ENCODE peak calls at places on chromosomes 11 and 22, in seven cellular contexts. H is IMR-90, V is heart right ventricle, N is progenitor cell of endocrine pancreas, A is A549, E is neural crest cell, L is epithelial cell of esophagus. G is an unnamed sample.

GRCh38 chr11:10770626-10771254 is 19.7 kb downstream of the CTR9 start:
- DNase-seq in H (peak; percentile 55), V (peak; percentile 67), N (peak; percentile 21), A (peak; percentile 60), E (peak; percentile 39), L (peak; percentile 51), G (peak; percentile 71)

GRCh38 chr11:113675003-113675471 is 31.1 kb downstream of the TMPRSS5 start:
- DNase-seq in H (peak; percentile 88), V (no peak), N (no peak), A (no peak), E (no peak), L (peak; percentile 54), G (no peak)

GRCh38 chr11:1749787-1750351 is 526 bp downstream of the IFITM10 start:
- DNase-seq in H (peak; percentile 78), V (no peak), N (no peak), A (no peak), E (no peak), L (peak; percentile 75), G (no peak)

GRCh38 chr22:42308887-42309468 is 38.5 kb upstream of the TCF20 start:
- DNase-seq in H (no peak), V (no peak), N (no peak), A (no peak), E (no peak), L (no peak), G (no peak)

GRCh38 chr11:26227311-26227710 is 104.6 kb upstream of the ANO3 start:
- DNase-seq in H (peak; percentile 94), V (no peak), N (no peak), A (peak; percentile 43), E (no peak), L (peak; percentile 92), G (no peak)

GRCh38 chr11:92776676-92777075 is 192.8 kb upstream of the MTNR1B start:
- DNase-seq in H (no peak), V (peak; percentile 26), N (no peak), A (no peak), E (no peak), L (no peak), G (no peak)

GRCh38 chr11:94751806-94752205 is 16.4 kb upstream of the AMOTL1 start:
- DNase-seq in H (no peak), V (no peak), N (no peak), A (no peak), E (no peak), L (no peak), G (no peak)

GRCh38 chr11:73582636-73583035 is 15.3 kb downstream of the FAM168A start:
- DNase-seq in H (no peak), V (no peak), N (no peak), A (no peak), E (no peak), L (no peak), G (no peak)

GRCh38 chr11:60910711-60911366 is 3.1 kb upstream of the TMEM109 start:
- DNase-seq in H (no peak), V (no peak), N (no peak), A (no peak), E (no peak), L (no peak), G (no peak)

GRCh38 chr11:86035920-86036319 is 33.0 kb downstream of the PICALM start:
- DNase-seq in H (no peak), V (no peak), N (no peak), A (no peak), E (no peak), L (no peak), G (no peak)

GRCh38 chr11:117830072-117830471 is 5.5 kb upstream of the FXYD2 start:
- DNase-seq in H (no peak), V (peak; percentile 7), N (no peak), A (no peak), E (no peak), L (no peak), G (peak; percentile 12)

GRCh38 chr11:78773503-78773902 is 198.8 kb upstream of the NARS2 start:
- DNase-seq in H (no peak), V (no peak), N (no peak), A (no peak), E (no peak), L (no peak), G (no peak)

GRCh38 chr22:31062566-31063230 is 18.4 kb upstream of the SMTN start:
- DNase-seq in H (no peak), V (no peak), N (no peak), A (no peak), E (no peak), L (peak; percentile 93), G (no peak)

GRCh38 chr11:18853086-18853720 is 61.6 kb upstream of the PTPN5 start:
- DNase-seq in H (peak; percentile 19), V (no peak), N (peak; percentile 12), A (peak; percentile 57), E (no peak), L (peak; percentile 70), G (no peak)

GRCh38 chr22:35155403-35156025 is 89.6 kb downstream of the ISX start:
- DNase-seq in H (no peak), V (no peak), N (no peak), A (no peak), E (no peak), L (no peak), G (no peak)
- TF ChIP-seq CTCF in H (peak; percentile 8), V (no peak), N (no peak), A (no peak), E (no peak), L (no peak), G (peak; percentile 18)

GRCh38 chr11:124760806-124761205 is 1.3 kb downstream of the ESAM start:
- DNase-seq in H (no peak), V (no peak), N (no peak), A (no peak), E (no peak), L (no peak), G (no peak)

GRCh38 chr11:124762624-124763155 is 600 bp upstream of the ESAM start:
- DNase-seq in H (no peak), V (no peak), N (no peak), A (peak; percentile 14), E (no peak), L (no peak), G (peak; percentile 26)

GRCh38 chr11:124760205-124760652 is 1.9 kb downstream of the ESAM start:
- DNase-seq in H (no peak), V (peak; percentile 56), N (no peak), A (no peak), E (no peak), L (no peak), G (peak; percentile 24)

GRCh38 chr11:124762077-124762623 is at the start of gene ESAM:
- DNase-seq in H (no peak), V (peak; percentile 67), N (no peak), A (peak; percentile 17), E (no peak), L (no peak), G (peak; percentile 46)

DNA sequence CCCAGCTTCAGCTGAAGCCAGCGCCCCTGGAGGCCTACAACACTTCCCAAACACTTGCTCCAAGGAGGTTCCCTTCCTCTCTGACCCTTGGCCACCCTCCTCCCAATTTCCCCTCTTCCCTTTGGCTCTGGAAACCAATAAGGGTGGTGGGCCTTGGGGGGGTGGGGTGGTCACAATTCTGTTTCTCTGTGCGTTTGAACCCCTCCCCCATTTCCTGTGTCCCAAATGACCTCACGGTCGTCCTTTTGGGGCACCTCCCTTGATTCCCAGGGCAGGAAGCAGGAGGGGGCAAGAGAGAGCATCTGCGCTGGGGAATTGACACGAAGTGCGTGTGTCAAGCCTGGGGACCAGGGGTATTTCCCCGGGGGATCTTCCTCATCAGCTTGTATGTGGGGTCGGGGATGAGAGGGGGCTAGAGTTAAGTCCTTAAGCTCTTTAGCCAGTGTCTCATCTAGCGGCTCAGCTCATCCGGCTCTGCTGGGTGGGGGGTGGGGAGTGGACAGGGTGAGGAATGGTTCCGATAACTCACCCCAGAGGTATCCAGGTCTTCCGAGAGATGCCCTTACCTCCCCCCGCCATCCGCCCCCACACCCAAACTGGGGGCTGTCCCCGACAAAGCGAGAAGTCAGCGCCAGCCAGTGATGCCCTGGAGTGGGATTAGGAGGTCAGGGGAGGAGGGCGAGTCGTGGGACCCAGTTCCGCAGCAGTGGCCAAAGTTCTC is 629 bp downstream of the ESAM start:
- DNase-seq in H (no peak), V (peak; percentile 81), N (no peak), A (no peak), E (no peak), L (no peak), G (no peak)
- TF ChIP-seq CTCF in H (no peak), V (peak; percentile 32), N (no peak), A (no peak), E (no peak), L (no peak), G (no peak)

DNA sequence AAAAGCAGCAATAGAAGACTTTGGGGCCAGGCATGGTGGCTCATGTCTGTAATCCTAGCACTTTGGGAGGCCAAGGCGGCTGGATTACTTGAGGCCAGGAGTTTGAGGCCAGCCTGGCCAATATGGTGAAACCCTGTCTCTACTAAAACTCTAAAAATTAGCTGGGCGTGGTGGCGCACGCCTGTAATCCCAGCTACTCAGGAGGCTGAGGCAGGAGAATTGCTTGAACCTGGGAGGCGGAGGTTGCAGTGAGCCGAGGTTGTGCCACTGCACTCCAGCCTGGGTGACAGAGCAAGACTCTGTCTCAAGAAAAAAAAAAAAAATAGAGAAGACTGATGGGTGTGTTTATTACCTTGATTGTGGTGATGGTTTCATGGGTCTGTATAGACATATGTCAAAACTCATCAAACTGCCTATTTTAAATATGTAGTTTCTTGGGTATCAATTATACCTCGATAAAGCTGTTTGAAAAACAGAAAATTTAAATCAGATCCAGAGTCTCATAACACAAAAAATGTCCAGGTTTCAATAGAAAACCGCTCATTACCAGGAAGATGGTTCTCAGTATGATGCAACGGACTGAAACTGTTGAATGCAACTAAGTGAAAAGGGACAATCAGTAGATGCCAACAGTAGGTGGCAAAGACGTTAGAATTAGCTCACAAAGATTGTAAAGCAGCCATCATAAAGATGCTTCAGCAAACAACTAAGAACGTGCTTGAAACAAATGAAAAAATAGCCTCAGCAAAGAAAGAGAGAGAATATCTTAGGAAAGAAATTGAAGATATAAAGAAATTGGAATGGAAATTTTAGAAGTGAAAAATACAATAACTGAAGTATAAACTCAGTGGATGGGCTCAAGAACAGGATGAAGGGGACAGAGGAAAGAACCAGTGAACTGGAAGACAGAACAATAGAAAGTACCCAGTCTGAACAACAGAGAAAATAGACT is 33.1 kb upstream of the SEPTIN5 start:
- DNase-seq in H (no peak), V (no peak), N (no peak), A (no peak), E (no peak), L (no peak), G (no peak)
- TF ChIP-seq CTCF in H (no peak), V (no peak), N (no peak), A (no peak), E (no peak), L (no peak), G (no peak)

GRCh38 chr11:35618497-35619029 is 303 bp downstream of the FJX1 start:
- DNase-seq in H (peak; percentile 51), V (peak; percentile 12), N (peak; percentile 30), A (no peak), E (no peak), L (peak; percentile 62), G (no peak)

GRCh38 chr11:35619030-35619753 is 932 bp downstream of the FJX1 start:
- DNase-seq in H (peak; percentile 37), V (no peak), N (peak; percentile 43), A (peak; percentile 77), E (peak; percentile 41), L (peak; percentile 73), G (peak; percentile 72)

GRCh38 chr11:35621620-35622019 is 3.4 kb downstream of the FJX1 start:
- DNase-seq in H (no peak), V (no peak), N (no peak), A (no peak), E (no peak), L (peak; percentile 32), G (no peak)

GRCh38 chr11:35622070-35622469 is 3.8 kb downstream of the FJX1 start:
- DNase-seq in H (peak; percentile 84), V (no peak), N (no peak), A (no peak), E (no peak), L (peak; percentile 94), G (no peak)

GRCh38 chr11:35619754-35620640 is 1.7 kb downstream of the FJX1 start:
- DNase-seq in H (peak; percentile 45), V (peak; percentile 34), N (peak; percentile 45), A (peak; percentile 18), E (peak; percentile 69), L (peak; percentile 41), G (peak; percentile 90)
- TF ChIP-seq CTCF in H (peak; percentile 5), V (no peak), N (peak; percentile 4), A (no peak), E (no peak), L (peak; percentile 2), G (no peak)